ENCODE peak calls at places on chromosomes 3 and 15, in eight cellular contexts. One of them, this sample, is unnamed.

GRCh38 chr15:55758580-55758986 is 15.6 kb upstream of the PRTG start:
- ATAC-seq in foreskin keratinocyte: no peak
- ATAC-seq in activated naive CD4-positive, alpha-beta T cell treated with anti-CD3 and anti-CD28 coated beads, Interleukin-2, amount 50 U/mL, for 72 hours: no peak
- ATAC-seq in left cardiac atrium: no peak
- ATAC-seq in T-helper 17 cell: no peak
- ATAC-seq in sciatic nerve: no peak
- ATAC-seq in activated CD8-positive, alpha-beta memory T cell treated with anti-CD3 and anti-CD28 coated beads, Interleukin-2, amount 10 ng/mL, durations not matched to agents 7 days and 5 days: no peak
- ATAC-seq in gastroesophageal sphincter: no peak
- ATAC-seq in this sample: no peak

GRCh38 chr3:126213376-126214044 is 33.1 kb upstream of the ALDH1L1 start:
- ATAC-seq in foreskin keratinocyte: no peak
- ATAC-seq in activated naive CD4-positive, alpha-beta T cell treated with anti-CD3 and anti-CD28 coated beads, Interleukin-2, amount 50 U/mL, for 72 hours: peak
- ATAC-seq in left cardiac atrium: peak
- ATAC-seq in T-helper 17 cell: no peak
- ATAC-seq in sciatic nerve: peak
- ATAC-seq in activated CD8-positive, alpha-beta memory T cell treated with anti-CD3 and anti-CD28 coated beads, Interleukin-2, amount 10 ng/mL, durations not matched to agents 7 days and 5 days: no peak
- ATAC-seq in gastroesophageal sphincter: peak
- ATAC-seq in this sample: no peak

GRCh38 chr15:48940508-48940907 is 23.2 kb downstream of the SHC4 start:
- ATAC-seq in foreskin keratinocyte: peak
- ATAC-seq in activated naive CD4-positive, alpha-beta T cell treated with anti-CD3 and anti-CD28 coated beads, Interleukin-2, amount 50 U/mL, for 72 hours: peak
- ATAC-seq in left cardiac atrium: no peak
- ATAC-seq in T-helper 17 cell: no peak
- ATAC-seq in sciatic nerve: no peak
- ATAC-seq in activated CD8-positive, alpha-beta memory T cell treated with anti-CD3 and anti-CD28 coated beads, Interleukin-2, amount 10 ng/mL, durations not matched to agents 7 days and 5 days: peak
- ATAC-seq in gastroesophageal sphincter: no peak
- ATAC-seq in this sample: peak

GRCh38 chr3:101836160-101836559 is 13.2 kb upstream of the NFKBIZ start:
- ATAC-seq in foreskin keratinocyte: no peak
- ATAC-seq in activated naive CD4-positive, alpha-beta T cell treated with anti-CD3 and anti-CD28 coated beads, Interleukin-2, amount 50 U/mL, for 72 hours: no peak
- ATAC-seq in left cardiac atrium: no peak
- ATAC-seq in T-helper 17 cell: no peak
- ATAC-seq in sciatic nerve: no peak
- ATAC-seq in activated CD8-positive, alpha-beta memory T cell treated with anti-CD3 and anti-CD28 coated beads, Interleukin-2, amount 10 ng/mL, durations not matched to agents 7 days and 5 days: no peak
- ATAC-seq in gastroesophageal sphincter: no peak
- ATAC-seq in this sample: no peak

GRCh38 chr3:99741588-99741987 is 76.1 kb upstream of the CMSS1 start:
- ATAC-seq in foreskin keratinocyte: no peak
- ATAC-seq in activated naive CD4-positive, alpha-beta T cell treated with anti-CD3 and anti-CD28 coated beads, Interleukin-2, amount 50 U/mL, for 72 hours: no peak
- ATAC-seq in left cardiac atrium: peak
- ATAC-seq in T-helper 17 cell: no peak
- ATAC-seq in sciatic nerve: peak
- ATAC-seq in activated CD8-positive, alpha-beta memory T cell treated with anti-CD3 and anti-CD28 coated beads, Interleukin-2, amount 10 ng/mL, durations not matched to agents 7 days and 5 days: no peak
- ATAC-seq in gastroesophageal sphincter: peak
- ATAC-seq in this sample: no peak

GRCh38 chr3:120831066-120831465 is 76.9 kb upstream of the STXBP5L start:
- ATAC-seq in foreskin keratinocyte: no peak
- ATAC-seq in activated naive CD4-positive, alpha-beta T cell treated with anti-CD3 and anti-CD28 coated beads, Interleukin-2, amount 50 U/mL, for 72 hours: no peak
- ATAC-seq in left cardiac atrium: no peak
- ATAC-seq in T-helper 17 cell: no peak
- ATAC-seq in sciatic nerve: no peak
- ATAC-seq in activated CD8-positive, alpha-beta memory T cell treated with anti-CD3 and anti-CD28 coated beads, Interleukin-2, amount 10 ng/mL, durations not matched to agents 7 days and 5 days: no peak
- ATAC-seq in gastroesophageal sphincter: no peak
- ATAC-seq in this sample: no peak

GRCh38 chr3:192915306-192915705 is 2.4 kb downstream of the MB21D2 start:
- ATAC-seq in foreskin keratinocyte: no peak
- ATAC-seq in activated naive CD4-positive, alpha-beta T cell treated with anti-CD3 and anti-CD28 coated beads, Interleukin-2, amount 50 U/mL, for 72 hours: no peak
- ATAC-seq in left cardiac atrium: no peak
- ATAC-seq in T-helper 17 cell: no peak
- ATAC-seq in sciatic nerve: no peak
- ATAC-seq in activated CD8-positive, alpha-beta memory T cell treated with anti-CD3 and anti-CD28 coated beads, Interleukin-2, amount 10 ng/mL, durations not matched to agents 7 days and 5 days: no peak
- ATAC-seq in gastroesophageal sphincter: no peak
- ATAC-seq in this sample: no peak

GRCh38 chr15:92112180-92112579 is 258.7 kb downstream of the SLCO3A1 start:
- ATAC-seq in foreskin keratinocyte: no peak
- ATAC-seq in activated naive CD4-positive, alpha-beta T cell treated with anti-CD3 and anti-CD28 coated beads, Interleukin-2, amount 50 U/mL, for 72 hours: no peak
- ATAC-seq in left cardiac atrium: no peak
- ATAC-seq in T-helper 17 cell: no peak
- ATAC-seq in sciatic nerve: peak
- ATAC-seq in activated CD8-positive, alpha-beta memory T cell treated with anti-CD3 and anti-CD28 coated beads, Interleukin-2, amount 10 ng/mL, durations not matched to agents 7 days and 5 days: no peak
- ATAC-seq in gastroesophageal sphincter: no peak
- ATAC-seq in this sample: no peak

GRCh38 chr3:192597511-192597910 is 129.8 kb downstream of the FGF12 start:
- ATAC-seq in foreskin keratinocyte: no peak
- ATAC-seq in activated naive CD4-positive, alpha-beta T cell treated with anti-CD3 and anti-CD28 coated beads, Interleukin-2, amount 50 U/mL, for 72 hours: no peak
- ATAC-seq in left cardiac atrium: no peak
- ATAC-seq in T-helper 17 cell: no peak
- ATAC-seq in sciatic nerve: no peak
- ATAC-seq in activated CD8-positive, alpha-beta memory T cell treated with anti-CD3 and anti-CD28 coated beads, Interleukin-2, amount 10 ng/mL, durations not matched to agents 7 days and 5 days: no peak
- ATAC-seq in gastroesophageal sphincter: no peak
- ATAC-seq in this sample: no peak

GRCh38 chr3:129526121-129526900 is 2.1 kb upstream of the RHO start:
- ATAC-seq in foreskin keratinocyte: no peak
- ATAC-seq in activated naive CD4-positive, alpha-beta T cell treated with anti-CD3 and anti-CD28 coated beads, Interleukin-2, amount 50 U/mL, for 72 hours: no peak
- ATAC-seq in left cardiac atrium: no peak
- ATAC-seq in T-helper 17 cell: peak
- ATAC-seq in sciatic nerve: peak
- ATAC-seq in activated CD8-positive, alpha-beta memory T cell treated with anti-CD3 and anti-CD28 coated beads, Interleukin-2, amount 10 ng/mL, durations not matched to agents 7 days and 5 days: no peak
- ATAC-seq in gastroesophageal sphincter: no peak
- ATAC-seq in this sample: peak

GRCh38 chr3:175107231-175107630 is 248.1 kb downstream of the NAALADL2 start:
- ATAC-seq in foreskin keratinocyte: no peak
- ATAC-seq in activated naive CD4-positive, alpha-beta T cell treated with anti-CD3 and anti-CD28 coated beads, Interleukin-2, amount 50 U/mL, for 72 hours: no peak
- ATAC-seq in left cardiac atrium: no peak
- ATAC-seq in T-helper 17 cell: no peak
- ATAC-seq in sciatic nerve: no peak
- ATAC-seq in activated CD8-positive, alpha-beta memory T cell treated with anti-CD3 and anti-CD28 coated beads, Interleukin-2, amount 10 ng/mL, durations not matched to agents 7 days and 5 days: no peak
- ATAC-seq in gastroesophageal sphincter: no peak
- ATAC-seq in this sample: no peak

GRCh38 chr3:5205165-5205941 is 17.8 kb downstream of the EDEM1 start:
- ATAC-seq in foreskin keratinocyte: no peak
- ATAC-seq in activated naive CD4-positive, alpha-beta T cell treated with anti-CD3 and anti-CD28 coated beads, Interleukin-2, amount 50 U/mL, for 72 hours: peak
- ATAC-seq in left cardiac atrium: no peak
- ATAC-seq in T-helper 17 cell: peak
- ATAC-seq in sciatic nerve: no peak
- ATAC-seq in activated CD8-positive, alpha-beta memory T cell treated with anti-CD3 and anti-CD28 coated beads, Interleukin-2, amount 10 ng/mL, durations not matched to agents 7 days and 5 days: peak
- ATAC-seq in gastroesophageal sphincter: no peak
- ATAC-seq in this sample: peak

GRCh38 chr3:47194994-47195393 is 31.1 kb upstream of the SETD2 start:
- ATAC-seq in foreskin keratinocyte: no peak
- ATAC-seq in activated naive CD4-positive, alpha-beta T cell treated with anti-CD3 and anti-CD28 coated beads, Interleukin-2, amount 50 U/mL, for 72 hours: no peak
- ATAC-seq in left cardiac atrium: no peak
- ATAC-seq in T-helper 17 cell: no peak
- ATAC-seq in sciatic nerve: no peak
- ATAC-seq in activated CD8-positive, alpha-beta memory T cell treated with anti-CD3 and anti-CD28 coated beads, Interleukin-2, amount 10 ng/mL, durations not matched to agents 7 days and 5 days: no peak
- ATAC-seq in gastroesophageal sphincter: no peak
- ATAC-seq in this sample: no peak

GRCh38 chr3:37689645-37690356 is 171.9 kb upstream of the CTDSPL start:
- ATAC-seq in foreskin keratinocyte: no peak
- ATAC-seq in activated naive CD4-positive, alpha-beta T cell treated with anti-CD3 and anti-CD28 coated beads, Interleukin-2, amount 50 U/mL, for 72 hours: no peak
- ATAC-seq in left cardiac atrium: peak
- ATAC-seq in T-helper 17 cell: no peak
- ATAC-seq in sciatic nerve: no peak
- ATAC-seq in activated CD8-positive, alpha-beta memory T cell treated with anti-CD3 and anti-CD28 coated beads, Interleukin-2, amount 10 ng/mL, durations not matched to agents 7 days and 5 days: no peak
- ATAC-seq in gastroesophageal sphincter: no peak
- ATAC-seq in this sample: no peak

GRCh38 chr15:58369261-58369699 is 62.5 kb upstream of the LIPC start:
- ATAC-seq in foreskin keratinocyte: no peak
- ATAC-seq in activated naive CD4-positive, alpha-beta T cell treated with anti-CD3 and anti-CD28 coated beads, Interleukin-2, amount 50 U/mL, for 72 hours: peak
- ATAC-seq in left cardiac atrium: no peak
- ATAC-seq in T-helper 17 cell: peak
- ATAC-seq in sciatic nerve: no peak
- ATAC-seq in activated CD8-positive, alpha-beta memory T cell treated with anti-CD3 and anti-CD28 coated beads, Interleukin-2, amount 10 ng/mL, durations not matched to agents 7 days and 5 days: peak
- ATAC-seq in gastroesophageal sphincter: no peak
- ATAC-seq in this sample: no peak

GRCh38 chr3:61862614-61863289 is 301.4 kb downstream of the PTPRG start:
- ATAC-seq in foreskin keratinocyte: no peak
- ATAC-seq in activated naive CD4-positive, alpha-beta T cell treated with anti-CD3 and anti-CD28 coated beads, Interleukin-2, amount 50 U/mL, for 72 hours: no peak
- ATAC-seq in left cardiac atrium: no peak
- ATAC-seq in T-helper 17 cell: no peak
- ATAC-seq in sciatic nerve: no peak
- ATAC-seq in activated CD8-positive, alpha-beta memory T cell treated with anti-CD3 and anti-CD28 coated beads, Interleukin-2, amount 10 ng/mL, durations not matched to agents 7 days and 5 days: no peak
- ATAC-seq in gastroesophageal sphincter: no peak
- ATAC-seq in this sample: no peak

GRCh38 chr3:16449369-16449768 is 64.1 kb downstream of the RFTN1 start:
- ATAC-seq in foreskin keratinocyte: no peak
- ATAC-seq in activated naive CD4-positive, alpha-beta T cell treated with anti-CD3 and anti-CD28 coated beads, Interleukin-2, amount 50 U/mL, for 72 hours: no peak
- ATAC-seq in left cardiac atrium: no peak
- ATAC-seq in T-helper 17 cell: no peak
- ATAC-seq in sciatic nerve: no peak
- ATAC-seq in activated CD8-positive, alpha-beta memory T cell treated with anti-CD3 and anti-CD28 coated beads, Interleukin-2, amount 10 ng/mL, durations not matched to agents 7 days and 5 days: no peak
- ATAC-seq in gastroesophageal sphincter: no peak
- ATAC-seq in this sample: no peak

GRCh38 chr15:47035756-47036155 is 681.5 kb upstream of the SEMA6D start:
- ATAC-seq in foreskin keratinocyte: no peak
- ATAC-seq in activated naive CD4-positive, alpha-beta T cell treated with anti-CD3 and anti-CD28 coated beads, Interleukin-2, amount 50 U/mL, for 72 hours: no peak
- ATAC-seq in left cardiac atrium: no peak
- ATAC-seq in T-helper 17 cell: no peak
- ATAC-seq in sciatic nerve: no peak
- ATAC-seq in activated CD8-positive, alpha-beta memory T cell treated with anti-CD3 and anti-CD28 coated beads, Interleukin-2, amount 10 ng/mL, durations not matched to agents 7 days and 5 days: no peak
- ATAC-seq in gastroesophageal sphincter: no peak
- ATAC-seq in this sample: no peak

GRCh38 chr3:153373571-153373970 is 211.5 kb downstream of the RAP2B start:
- ATAC-seq in foreskin keratinocyte: no peak
- ATAC-seq in activated naive CD4-positive, alpha-beta T cell treated with anti-CD3 and anti-CD28 coated beads, Interleukin-2, amount 50 U/mL, for 72 hours: no peak
- ATAC-seq in left cardiac atrium: no peak
- ATAC-seq in T-helper 17 cell: no peak
- ATAC-seq in sciatic nerve: peak
- ATAC-seq in activated CD8-positive, alpha-beta memory T cell treated with anti-CD3 and anti-CD28 coated beads, Interleukin-2, amount 10 ng/mL, durations not matched to agents 7 days and 5 days: no peak
- ATAC-seq in gastroesophageal sphincter: peak
- ATAC-seq in this sample: peak

GRCh38 chr3:84082726-84083125 is 876.1 kb upstream of the CADM2 start:
- ATAC-seq in foreskin keratinocyte: peak
- ATAC-seq in activated naive CD4-positive, alpha-beta T cell treated with anti-CD3 and anti-CD28 coated beads, Interleukin-2, amount 50 U/mL, for 72 hours: no peak
- ATAC-seq in left cardiac atrium: no peak
- ATAC-seq in T-helper 17 cell: no peak
- ATAC-seq in sciatic nerve: no peak
- ATAC-seq in activated CD8-positive, alpha-beta memory T cell treated with anti-CD3 and anti-CD28 coated beads, Interleukin-2, amount 10 ng/mL, durations not matched to agents 7 days and 5 days: no peak
- ATAC-seq in gastroesophageal sphincter: no peak
- ATAC-seq in this sample: no peak

GRCh38 chr15:69957175-69957574 is 140.5 kb downstream of the TLE3 start:
- ATAC-seq in foreskin keratinocyte: no peak
- ATAC-seq in activated naive CD4-positive, alpha-beta T cell treated with anti-CD3 and anti-CD28 coated beads, Interleukin-2, amount 50 U/mL, for 72 hours: no peak
- ATAC-seq in left cardiac atrium: no peak
- ATAC-seq in T-helper 17 cell: no peak
- ATAC-seq in sciatic nerve: no peak
- ATAC-seq in activated CD8-positive, alpha-beta memory T cell treated with anti-CD3 and anti-CD28 coated beads, Interleukin-2, amount 10 ng/mL, durations not matched to agents 7 days and 5 days: no peak
- ATAC-seq in gastroesophageal sphincter: no peak
- ATAC-seq in this sample: no peak

GRCh38 chr15:40344631-40345120 is 3.9 kb upstream of the CCDC9B start:
- ATAC-seq in foreskin keratinocyte: peak
- ATAC-seq in activated naive CD4-positive, alpha-beta T cell treated with anti-CD3 and anti-CD28 coated beads, Interleukin-2, amount 50 U/mL, for 72 hours: peak
- ATAC-seq in left cardiac atrium: no peak
- ATAC-seq in T-helper 17 cell: peak
- ATAC-seq in sciatic nerve: peak
- ATAC-seq in activated CD8-positive, alpha-beta memory T cell treated with anti-CD3 and anti-CD28 coated beads, Interleukin-2, amount 10 ng/mL, durations not matched to agents 7 days and 5 days: peak
- ATAC-seq in gastroesophageal sphincter: no peak
- ATAC-seq in this sample: peak

GRCh38 chr3:50264389-50264963 is 4.5 kb upstream of the SEMA3B start:
- ATAC-seq in foreskin keratinocyte: peak
- ATAC-seq in activated naive CD4-positive, alpha-beta T cell treated with anti-CD3 and anti-CD28 coated beads, Interleukin-2, amount 50 U/mL, for 72 hours: no peak
- ATAC-seq in left cardiac atrium: peak
- ATAC-seq in T-helper 17 cell: no peak
- ATAC-seq in sciatic nerve: peak
- ATAC-seq in activated CD8-positive, alpha-beta memory T cell treated with anti-CD3 and anti-CD28 coated beads, Interleukin-2, amount 10 ng/mL, durations not matched to agents 7 days and 5 days: no peak
- ATAC-seq in gastroesophageal sphincter: peak
- ATAC-seq in this sample: no peak

GRCh38 chr3:124413989-124414598 is 316.2 kb upstream of the UMPS start:
- ATAC-seq in foreskin keratinocyte: no peak
- ATAC-seq in activated naive CD4-positive, alpha-beta T cell treated with anti-CD3 and anti-CD28 coated beads, Interleukin-2, amount 50 U/mL, for 72 hours: no peak
- ATAC-seq in left cardiac atrium: no peak
- ATAC-seq in T-helper 17 cell: no peak
- ATAC-seq in sciatic nerve: no peak
- ATAC-seq in activated CD8-positive, alpha-beta memory T cell treated with anti-CD3 and anti-CD28 coated beads, Interleukin-2, amount 10 ng/mL, durations not matched to agents 7 days and 5 days: no peak
- ATAC-seq in gastroesophageal sphincter: no peak
- ATAC-seq in this sample: no peak

GRCh38 chr3:117518385-117518784 is 808.8 kb downstream of the TUSC7 start:
- ATAC-seq in foreskin keratinocyte: no peak
- ATAC-seq in activated naive CD4-positive, alpha-beta T cell treated with anti-CD3 and anti-CD28 coated beads, Interleukin-2, amount 50 U/mL, for 72 hours: no peak
- ATAC-seq in left cardiac atrium: no peak
- ATAC-seq in T-helper 17 cell: no peak
- ATAC-seq in sciatic nerve: no peak
- ATAC-seq in activated CD8-positive, alpha-beta memory T cell treated with anti-CD3 and anti-CD28 coated beads, Interleukin-2, amount 10 ng/mL, durations not matched to agents 7 days and 5 days: no peak
- ATAC-seq in gastroesophageal sphincter: no peak
- ATAC-seq in this sample: no peak

GRCh38 chr3:136861890-136862610 is at the start of gene NCK1:
- ATAC-seq in foreskin keratinocyte: peak
- ATAC-seq in activated naive CD4-positive, alpha-beta T cell treated with anti-CD3 and anti-CD28 coated beads, Interleukin-2, amount 50 U/mL, for 72 hours: peak
- ATAC-seq in left cardiac atrium: peak
- ATAC-seq in T-helper 17 cell: peak
- ATAC-seq in sciatic nerve: peak
- ATAC-seq in activated CD8-positive, alpha-beta memory T cell treated with anti-CD3 and anti-CD28 coated beads, Interleukin-2, amount 10 ng/mL, durations not matched to agents 7 days and 5 days: peak
- ATAC-seq in gastroesophageal sphincter: peak
- ATAC-seq in this sample: peak

GRCh38 chr3:46979958-46980497 is 562 bp downstream of the NBEAL2 start:
- ATAC-seq in foreskin keratinocyte: no peak
- ATAC-seq in activated naive CD4-positive, alpha-beta T cell treated with anti-CD3 and anti-CD28 coated beads, Interleukin-2, amount 50 U/mL, for 72 hours: no peak
- ATAC-seq in left cardiac atrium: no peak
- ATAC-seq in T-helper 17 cell: peak
- ATAC-seq in sciatic nerve: no peak
- ATAC-seq in activated CD8-positive, alpha-beta memory T cell treated with anti-CD3 and anti-CD28 coated beads, Interleukin-2, amount 10 ng/mL, durations not matched to agents 7 days and 5 days: no peak
- ATAC-seq in gastroesophageal sphincter: no peak
- ATAC-seq in this sample: peak